ENCODE peak calls at places on chromosomes 16 and 17, in ten cellular contexts. One of them, this sample, is unnamed.

GRCh38 chr16:54927125-54928015 is 3.3 kb upstream of the IRX5 start:
- DNase-seq in ovary: no peak
- DNase-seq in HCT116: no peak
- DNase-seq in adrenal gland: no peak
- DNase-seq in Peyer's patch: no peak
- DNase-seq in stomach: no peak
- DNase-seq in right lobe of liver: no peak
- DNase-seq in sigmoid colon: no peak
- DNase-seq in H54: no peak
- DNase-seq in GM12878: no peak
- DNase-seq in this sample: no peak

GRCh38 chr16:29315046-29315445 is 91.5 kb downstream of the NPIPB11 start:
- DNase-seq in ovary: no peak
- DNase-seq in stomach: no peak
- DNase-seq in adrenal gland: no peak
- DNase-seq in H54: no peak
- DNase-seq in GM12878: no peak
- DNase-seq in Peyer's patch: no peak
- DNase-seq in right lobe of liver: no peak
- DNase-seq in sigmoid colon: peak; percentile 28
- DNase-seq in HCT116: no peak
- DNase-seq in this sample: no peak

GRCh38 chr16:57299009-57299718 is 14.7 kb upstream of the PLLP start:
- DNase-seq in stomach: peak; percentile 40
- DNase-seq in right lobe of liver: no peak
- DNase-seq in sigmoid colon: peak; percentile 40
- DNase-seq in H54: peak; percentile 40
- DNase-seq in HCT116: no peak
- DNase-seq in ovary: peak; percentile 35
- DNase-seq in adrenal gland: peak; percentile 69
- DNase-seq in GM12878: no peak
- DNase-seq in Peyer's patch: no peak
- DNase-seq in this sample: no peak

GRCh38 chr17:75153854-75154194 is 488 bp downstream of the JPT1 start:
- DNase-seq in GM12878: no peak
- DNase-seq in Peyer's patch: peak; percentile 36
- DNase-seq in right lobe of liver: peak; percentile 65
- DNase-seq in ovary: peak; percentile 39
- DNase-seq in sigmoid colon: no peak
- DNase-seq in H54: no peak
- DNase-seq in HCT116: no peak
- DNase-seq in adrenal gland: no peak
- DNase-seq in stomach: no peak
- DNase-seq in this sample: no peak

GRCh38 chr17:69575346-69575761 is 160.9 kb downstream of the MAP2K6 start:
- DNase-seq in HCT116: no peak
- DNase-seq in Peyer's patch: no peak
- DNase-seq in ovary: no peak
- DNase-seq in adrenal gland: no peak
- DNase-seq in stomach: no peak
- DNase-seq in right lobe of liver: no peak
- DNase-seq in H54: no peak
- DNase-seq in GM12878: no peak
- DNase-seq in sigmoid colon: no peak
- DNase-seq in this sample: no peak

GRCh38 chr16:66030036-66030435 is 336.5 kb upstream of the CDH5 start:
- DNase-seq in GM12878: no peak
- DNase-seq in H54: no peak
- DNase-seq in right lobe of liver: no peak
- DNase-seq in stomach: no peak
- DNase-seq in ovary: peak; percentile 48
- DNase-seq in sigmoid colon: no peak
- DNase-seq in adrenal gland: peak; percentile 25
- DNase-seq in Peyer's patch: no peak
- DNase-seq in HCT116: no peak
- DNase-seq in this sample: no peak

GRCh38 chr16:14244344-14245010 is 173.4 kb downstream of the MRTFB start:
- DNase-seq in HCT116: no peak
- DNase-seq in ovary: no peak
- DNase-seq in H54: no peak
- DNase-seq in adrenal gland: no peak
- DNase-seq in stomach: no peak
- DNase-seq in Peyer's patch: no peak
- DNase-seq in GM12878: no peak
- DNase-seq in sigmoid colon: no peak
- DNase-seq in right lobe of liver: no peak
- DNase-seq in this sample: no peak

GRCh38 chr17:62105361-62105760 is 40.3 kb upstream of the MED13 start:
- DNase-seq in sigmoid colon: no peak
- DNase-seq in right lobe of liver: no peak
- DNase-seq in GM12878: no peak
- DNase-seq in stomach: no peak
- DNase-seq in HCT116: no peak
- DNase-seq in ovary: no peak
- DNase-seq in Peyer's patch: no peak
- DNase-seq in adrenal gland: no peak
- DNase-seq in H54: no peak
- DNase-seq in this sample: no peak

GRCh38 chr16:85707528-85708095 is 18.9 kb upstream of the GINS2 start:
- DNase-seq in ovary: no peak
- DNase-seq in Peyer's patch: no peak
- DNase-seq in sigmoid colon: no peak
- DNase-seq in adrenal gland: no peak
- DNase-seq in HCT116: no peak
- DNase-seq in stomach: no peak
- DNase-seq in H54: no peak
- DNase-seq in GM12878: no peak
- DNase-seq in right lobe of liver: no peak
- DNase-seq in this sample: no peak

GRCh38 chr16:81035975-81036750 is 521 bp downstream of the ATMIN start:
- DNase-seq in ovary: no peak
- DNase-seq in stomach: peak; percentile 34
- DNase-seq in GM12878: no peak
- DNase-seq in right lobe of liver: peak; percentile 66
- DNase-seq in Peyer's patch: peak; percentile 22
- DNase-seq in H54: peak; percentile 39
- DNase-seq in adrenal gland: peak; percentile 34
- DNase-seq in sigmoid colon: peak; percentile 72
- DNase-seq in HCT116: no peak
- DNase-seq in this sample: peak; percentile 50

GRCh38 chr16:81036751-81037350 is 1.2 kb downstream of the ATMIN start:
- DNase-seq in right lobe of liver: no peak
- DNase-seq in Peyer's patch: no peak
- DNase-seq in GM12878: no peak
- DNase-seq in sigmoid colon: no peak
- DNase-seq in stomach: no peak
- DNase-seq in adrenal gland: no peak
- DNase-seq in H54: no peak
- DNase-seq in HCT116: no peak
- DNase-seq in ovary: no peak
- DNase-seq in this sample: no peak

GRCh38 chr16:81040837-81041236 is 5.2 kb downstream of the ATMIN start:
- DNase-seq in Peyer's patch: no peak
- DNase-seq in sigmoid colon: no peak
- DNase-seq in ovary: no peak
- DNase-seq in stomach: no peak
- DNase-seq in GM12878: no peak
- DNase-seq in adrenal gland: no peak
- DNase-seq in HCT116: no peak
- DNase-seq in right lobe of liver: no peak
- DNase-seq in H54: no peak
- DNase-seq in this sample: no peak

GRCh38 chr16:81029930-81030604 is 5.6 kb upstream of the ATMIN start:
- DNase-seq in stomach: no peak
- DNase-seq in H54: no peak
- DNase-seq in Peyer's patch: no peak
- DNase-seq in HCT116: no peak
- DNase-seq in sigmoid colon: no peak
- DNase-seq in right lobe of liver: no peak
- DNase-seq in GM12878: no peak
- DNase-seq in ovary: no peak
- DNase-seq in adrenal gland: no peak
- DNase-seq in this sample: no peak

GRCh38 chr16:81035398-81035974 is at the start of gene ATMIN:
- DNase-seq in Peyer's patch: peak; percentile 86
- DNase-seq in ovary: peak; percentile 88
- DNase-seq in HCT116: peak; percentile 92
- DNase-seq in H54: peak; percentile 93
- DNase-seq in adrenal gland: peak; percentile 86
- DNase-seq in stomach: peak; percentile 93
- DNase-seq in GM12878: peak; percentile 15
- DNase-seq in sigmoid colon: peak; percentile 89
- DNase-seq in right lobe of liver: peak; percentile 89
- DNase-seq in this sample: peak; percentile 93
- TF ChIP-seq POLR2A in Peyer's patch: peak; percentile 54
- TF ChIP-seq POLR2A in ovary: peak; percentile 23
- TF ChIP-seq POLR2A in HCT116: peak; percentile 54
- TF ChIP-seq POLR2A in H54: peak; percentile 84
- TF ChIP-seq POLR2A in adrenal gland: no peak
- TF ChIP-seq POLR2A in stomach: no peak
- TF ChIP-seq POLR2A in GM12878: peak; percentile 63
- TF ChIP-seq POLR2A in sigmoid colon: no peak
- TF ChIP-seq POLR2A in right lobe of liver: no peak
- TF ChIP-seq POLR2A in this sample: peak; percentile 63

DNA sequence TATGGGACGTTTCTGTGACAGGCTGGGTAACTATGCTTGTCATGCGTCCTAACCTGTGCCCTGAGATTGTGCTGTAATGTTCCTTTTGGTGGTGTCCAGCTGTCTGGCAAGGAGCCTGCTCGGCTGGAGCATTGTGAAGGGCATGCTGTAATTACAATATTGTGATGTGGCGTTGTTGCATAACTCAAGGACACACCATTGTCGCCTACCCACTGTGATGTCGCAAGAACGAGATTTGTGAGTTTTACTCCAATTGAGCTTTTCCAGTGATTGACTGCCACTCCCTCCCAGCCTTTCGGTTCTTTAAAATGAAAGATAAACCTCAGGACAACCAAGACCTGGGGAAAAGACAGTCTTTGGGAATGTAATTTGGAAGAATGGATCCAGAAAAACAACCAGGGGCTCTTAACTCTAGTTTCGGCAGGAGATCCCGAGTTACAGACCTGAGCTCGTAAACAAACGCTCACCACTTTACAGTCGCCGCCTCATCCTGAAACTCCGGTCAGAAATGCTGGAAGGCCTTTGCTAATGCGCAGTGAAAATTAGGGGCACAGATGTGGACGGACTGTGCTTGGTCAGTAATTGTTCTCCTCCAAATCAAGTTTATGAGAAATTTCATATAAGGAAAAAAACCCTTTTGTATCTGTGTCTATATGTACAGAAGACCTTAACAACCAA is 1.3 kb downstream of the ZNF750 start:
- DNase-seq in sigmoid colon: peak; percentile 68
- DNase-seq in stomach: no peak
- DNase-seq in adrenal gland: peak; percentile 94
- DNase-seq in H54: no peak
- DNase-seq in HCT116: no peak
- DNase-seq in ovary: no peak
- DNase-seq in Peyer's patch: no peak
- DNase-seq in GM12878: no peak
- DNase-seq in right lobe of liver: peak; percentile 87
- DNase-seq in this sample: no peak
- TF ChIP-seq POLR2A in sigmoid colon: no peak
- TF ChIP-seq POLR2A in stomach: no peak
- TF ChIP-seq POLR2A in adrenal gland: peak; percentile 37
- TF ChIP-seq POLR2A in H54: no peak
- TF ChIP-seq POLR2A in HCT116: no peak
- TF ChIP-seq POLR2A in ovary: no peak
- TF ChIP-seq POLR2A in Peyer's patch: no peak
- TF ChIP-seq POLR2A in GM12878: no peak
- TF ChIP-seq POLR2A in right lobe of liver: no peak
- TF ChIP-seq POLR2A in this sample: no peak

GRCh38 chr16:89052824-89053724 is 40.6 kb upstream of the ACSF3 start:
- DNase-seq in GM12878: no peak
- DNase-seq in right lobe of liver: no peak
- DNase-seq in H54: peak; percentile 70
- DNase-seq in stomach: peak; percentile 88
- DNase-seq in ovary: no peak
- DNase-seq in adrenal gland: no peak
- DNase-seq in Peyer's patch: no peak
- DNase-seq in sigmoid colon: no peak
- DNase-seq in HCT116: peak; percentile 92
- DNase-seq in this sample: no peak
- TF ChIP-seq POLR2A in GM12878: no peak
- TF ChIP-seq POLR2A in right lobe of liver: no peak
- TF ChIP-seq POLR2A in H54: peak; percentile 53
- TF ChIP-seq POLR2A in stomach: no peak
- TF ChIP-seq POLR2A in ovary: no peak
- TF ChIP-seq POLR2A in adrenal gland: no peak
- TF ChIP-seq POLR2A in Peyer's patch: no peak
- TF ChIP-seq POLR2A in sigmoid colon: no peak
- TF ChIP-seq POLR2A in HCT116: peak; percentile 80
- TF ChIP-seq POLR2A in this sample: no peak

GRCh38 chr16:9090960-9091866 is at the start of gene HAPSTR1:
- DNase-seq in sigmoid colon: peak; percentile 100
- DNase-seq in GM12878: peak; percentile 99
- DNase-seq in adrenal gland: peak; percentile 100
- DNase-seq in right lobe of liver: peak; percentile 100
- DNase-seq in H54: peak; percentile 91
- DNase-seq in Peyer's patch: peak; percentile 100
- DNase-seq in ovary: peak; percentile 98
- DNase-seq in stomach: peak; percentile 100
- DNase-seq in HCT116: peak; percentile 100
- DNase-seq in this sample: peak; percentile 87
- TF ChIP-seq POLR2A in sigmoid colon: peak; percentile 89
- TF ChIP-seq POLR2A in GM12878: peak; percentile 98
- TF ChIP-seq POLR2A in adrenal gland: peak; percentile 99
- TF ChIP-seq POLR2A in right lobe of liver: peak; percentile 99
- TF ChIP-seq POLR2A in H54: peak; percentile 100
- TF ChIP-seq POLR2A in Peyer's patch: peak; percentile 98
- TF ChIP-seq POLR2A in ovary: peak; percentile 95
- TF ChIP-seq POLR2A in stomach: no peak
- TF ChIP-seq POLR2A in HCT116: peak; percentile 94
- TF ChIP-seq POLR2A in this sample: peak; percentile 95

GRCh38 chr17:57892820-57893595 is 43.2 kb upstream of the MRPS23 start:
- DNase-seq in ovary: peak; percentile 68
- DNase-seq in GM12878: no peak
- DNase-seq in H54: peak; percentile 97
- DNase-seq in stomach: peak; percentile 81
- DNase-seq in Peyer's patch: peak; percentile 49
- DNase-seq in HCT116: peak; percentile 75
- DNase-seq in right lobe of liver: peak; percentile 88
- DNase-seq in sigmoid colon: peak; percentile 99
- DNase-seq in adrenal gland: peak; percentile 98
- DNase-seq in this sample: no peak
- TF ChIP-seq POLR2A in ovary: no peak
- TF ChIP-seq POLR2A in GM12878: no peak
- TF ChIP-seq POLR2A in H54: peak; percentile 37
- TF ChIP-seq POLR2A in stomach: no peak
- TF ChIP-seq POLR2A in Peyer's patch: no peak
- TF ChIP-seq POLR2A in HCT116: no peak
- TF ChIP-seq POLR2A in right lobe of liver: peak; percentile 48
- TF ChIP-seq POLR2A in sigmoid colon: peak; percentile 38
- TF ChIP-seq POLR2A in adrenal gland: peak; percentile 95
- TF ChIP-seq POLR2A in this sample: no peak

GRCh38 chr17:45132569-45133463 is 501 bp upstream of the PLCD3 start:
- DNase-seq in stomach: peak; percentile 89
- DNase-seq in GM12878: no peak
- DNase-seq in right lobe of liver: peak; percentile 90
- DNase-seq in ovary: peak; percentile 86
- DNase-seq in HCT116: peak; percentile 67
- DNase-seq in H54: peak; percentile 97
- DNase-seq in sigmoid colon: peak; percentile 94
- DNase-seq in adrenal gland: peak; percentile 88
- DNase-seq in Peyer's patch: peak; percentile 81
- DNase-seq in this sample: peak; percentile 89
- TF ChIP-seq POLR2A in stomach: no peak
- TF ChIP-seq POLR2A in GM12878: peak; percentile 62
- TF ChIP-seq POLR2A in right lobe of liver: peak; percentile 49
- TF ChIP-seq POLR2A in ovary: peak; percentile 64
- TF ChIP-seq POLR2A in HCT116: no peak
- TF ChIP-seq POLR2A in H54: peak; percentile 67
- TF ChIP-seq POLR2A in sigmoid colon: peak; percentile 55
- TF ChIP-seq POLR2A in adrenal gland: peak; percentile 77
- TF ChIP-seq POLR2A in Peyer's patch: peak; percentile 10
- TF ChIP-seq POLR2A in this sample: no peak

GRCh38 chr17:40306395-40306794 is 2.6 kb upstream of the RARA start:
- DNase-seq in ovary: peak; percentile 6
- DNase-seq in sigmoid colon: no peak
- DNase-seq in Peyer's patch: no peak
- DNase-seq in GM12878: no peak
- DNase-seq in adrenal gland: no peak
- DNase-seq in right lobe of liver: no peak
- DNase-seq in stomach: no peak
- DNase-seq in HCT116: no peak
- DNase-seq in H54: no peak
- DNase-seq in this sample: no peak
- TF ChIP-seq POLR2A in ovary: no peak
- TF ChIP-seq POLR2A in sigmoid colon: no peak
- TF ChIP-seq POLR2A in Peyer's patch: no peak
- TF ChIP-seq POLR2A in GM12878: peak; percentile 19
- TF ChIP-seq POLR2A in adrenal gland: no peak
- TF ChIP-seq POLR2A in right lobe of liver: no peak
- TF ChIP-seq POLR2A in stomach: no peak
- TF ChIP-seq POLR2A in HCT116: no peak
- TF ChIP-seq POLR2A in H54: no peak
- TF ChIP-seq POLR2A in this sample: no peak

This sample was measured in GM12892.